ENCODE peak calls at places on chromosomes 2 and 18, in four cellular contexts. One of them, this sample, is unnamed.

GRCh38 chr2:237097911-237098702 is 12.4 kb downstream of the COPS8 start:
- DNase-seq in posterior vena cava: no peak
- DNase-seq in GDM1: no peak
- DNase-seq in NCI-H2081: no peak
- DNase-seq in this sample: no peak

GRCh38 chr2:1088192-1088860 is 137.7 kb downstream of the SNTG2 start:
- DNase-seq in GDM1: no peak
- DNase-seq in NCI-H2081: no peak
- DNase-seq in posterior vena cava: no peak
- DNase-seq in this sample: no peak

GRCh38 chr18:26091047-26091630 is 726 bp upstream of the SS18 start:
- DNase-seq in GDM1: peak
- DNase-seq in posterior vena cava: peak
- DNase-seq in NCI-H2081: no peak
- DNase-seq in this sample: no peak

GRCh38 chr2:147420517-147420916 is 424.3 kb upstream of the ACVR2A start:
- DNase-seq in posterior vena cava: no peak
- DNase-seq in GDM1: no peak
- DNase-seq in NCI-H2081: no peak
- DNase-seq in this sample: no peak

GRCh38 chr2:221282386-221282785 is 289.7 kb downstream of the EPHA4 start:
- DNase-seq in NCI-H2081: no peak
- DNase-seq in posterior vena cava: no peak
- DNase-seq in GDM1: no peak
- DNase-seq in this sample: no peak

GRCh38 chr2:20050104-20050711 is 1.2 kb downstream of the LAPTM4A start:
- DNase-seq in GDM1: peak
- DNase-seq in posterior vena cava: no peak
- DNase-seq in NCI-H2081: peak
- DNase-seq in this sample: no peak

GRCh38 chr2:132542953-132543569 is 126.5 kb downstream of the GPR39 start:
- DNase-seq in posterior vena cava: no peak
- DNase-seq in GDM1: no peak
- DNase-seq in NCI-H2081: no peak
- DNase-seq in this sample: no peak

GRCh38 chr2:165833156-165833555 is 39.1 kb upstream of the GALNT3 start:
- DNase-seq in GDM1: no peak
- DNase-seq in NCI-H2081: no peak
- DNase-seq in posterior vena cava: no peak
- DNase-seq in this sample: no peak

GRCh38 chr2:178068823-178069454 is 3.6 kb downstream of the PDE11A start:
- DNase-seq in NCI-H2081: no peak
- DNase-seq in GDM1: no peak
- DNase-seq in posterior vena cava: no peak
- DNase-seq in this sample: no peak

GRCh38 chr18:35692866-35693265 is 111.3 kb downstream of the GALNT1 start:
- DNase-seq in posterior vena cava: no peak
- DNase-seq in NCI-H2081: no peak
- DNase-seq in GDM1: no peak
- DNase-seq in this sample: no peak

GRCh38 chr2:152693033-152693432 is 24.2 kb downstream of the PRPF40A start:
- DNase-seq in GDM1: no peak
- DNase-seq in posterior vena cava: no peak
- DNase-seq in NCI-H2081: no peak
- DNase-seq in this sample: no peak

GRCh38 chr2:20960003-20960402 is 83.9 kb downstream of the APOB start:
- DNase-seq in GDM1: no peak
- DNase-seq in posterior vena cava: no peak
- DNase-seq in NCI-H2081: no peak
- DNase-seq in this sample: no peak

GRCh38 chr2:198309673-198310280 is 505.4 kb downstream of the PLCL1 start:
- DNase-seq in GDM1: no peak
- DNase-seq in posterior vena cava: no peak
- DNase-seq in NCI-H2081: peak
- DNase-seq in this sample: no peak

GRCh38 chr2:234377761-234378341 is 119.0 kb downstream of the ARL4C start:
- DNase-seq in posterior vena cava: no peak
- DNase-seq in NCI-H2081: no peak
- DNase-seq in GDM1: no peak
- DNase-seq in this sample: no peak